ENCODE peak calls at places on chromosome 2, in five cellular contexts. One of them, this sample, is unnamed.

GRCh38 chr2:164109006-164109405 is 373.2 kb upstream of the FIGN start:
- DNase-seq in H9: no peak
- DNase-seq in H7: no peak
- DNase-seq in C1 segment of cervical spinal cord: no peak
- DNase-seq in HTR-8/SVneo: no peak
- DNase-seq in this sample: no peak

GRCh38 chr2:179340678-179341077 is 76.0 kb upstream of the SESTD1 start:
- DNase-seq in H9: no peak
- DNase-seq in H7: no peak
- DNase-seq in C1 segment of cervical spinal cord: no peak
- DNase-seq in HTR-8/SVneo: no peak
- DNase-seq in this sample: peak; percentile 18

GRCh38 chr2:213932-214693 is 49.7 kb downstream of the SH3YL1 start:
- DNase-seq in H9: no peak
- DNase-seq in H7: peak; percentile 37
- DNase-seq in C1 segment of cervical spinal cord: no peak
- DNase-seq in HTR-8/SVneo: no peak
- DNase-seq in this sample: no peak

GRCh38 chr2:25286025-25286400 is 55.7 kb downstream of the DNMT3A start:
- DNase-seq in H9: peak; percentile 68
- DNase-seq in H7: peak; percentile 72
- DNase-seq in C1 segment of cervical spinal cord: no peak
- DNase-seq in HTR-8/SVneo: no peak
- DNase-seq in this sample: no peak

GRCh38 chr2:130869441-130870160 is 32.9 kb downstream of the ARHGEF4 start:
- DNase-seq in H9: no peak
- DNase-seq in H7: no peak
- DNase-seq in C1 segment of cervical spinal cord: no peak
- DNase-seq in HTR-8/SVneo: no peak
- DNase-seq in this sample: peak; percentile 78

GRCh38 chr2:9392895-9393757 is 30.2 kb downstream of the ITGB1BP1 start:
- DNase-seq in H9: peak; percentile 62
- DNase-seq in H7: peak; percentile 83
- DNase-seq in C1 segment of cervical spinal cord: no peak
- DNase-seq in HTR-8/SVneo: no peak
- DNase-seq in this sample: no peak

GRCh38 chr2:231294116-231294515 is 95.7 kb downstream of the ARMC9 start:
- DNase-seq in H9: no peak
- DNase-seq in H7: no peak
- DNase-seq in C1 segment of cervical spinal cord: no peak
- DNase-seq in HTR-8/SVneo: no peak
- DNase-seq in this sample: no peak

GRCh38 chr2:75222527-75222926 is 23.2 kb upstream of the TACR1 start:
- DNase-seq in H9: no peak
- DNase-seq in H7: no peak
- DNase-seq in C1 segment of cervical spinal cord: no peak
- DNase-seq in HTR-8/SVneo: no peak
- DNase-seq in this sample: no peak

GRCh38 chr2:108115868-108116267 is 123.9 kb upstream of the SULT1C3 start:
- DNase-seq in H9: no peak
- DNase-seq in H7: no peak
- DNase-seq in C1 segment of cervical spinal cord: no peak
- DNase-seq in HTR-8/SVneo: no peak
- DNase-seq in this sample: no peak

GRCh38 chr2:239730897-239731296 is 294.2 kb downstream of the NDUFA10 start:
- DNase-seq in H9: no peak
- DNase-seq in H7: no peak
- DNase-seq in C1 segment of cervical spinal cord: no peak
- DNase-seq in HTR-8/SVneo: no peak
- DNase-seq in this sample: no peak

GRCh38 chr2:217907266-217907665 is 95.5 kb downstream of the TNS1 start:
- DNase-seq in H9: no peak
- DNase-seq in H7: no peak
- DNase-seq in C1 segment of cervical spinal cord: no peak
- DNase-seq in HTR-8/SVneo: no peak
- DNase-seq in this sample: no peak

GRCh38 chr2:167783266-167784070 is 463.9 kb downstream of the STK39 start:
- DNase-seq in H9: no peak
- DNase-seq in H7: no peak
- DNase-seq in C1 segment of cervical spinal cord: no peak
- DNase-seq in HTR-8/SVneo: no peak
- DNase-seq in this sample: peak; percentile 28

GRCh38 chr2:187150667-187151066 is 297.4 kb downstream of the CALCRL start:
- DNase-seq in H9: no peak
- DNase-seq in H7: no peak
- DNase-seq in C1 segment of cervical spinal cord: no peak
- DNase-seq in HTR-8/SVneo: no peak
- DNase-seq in this sample: no peak

GRCh38 chr2:9315280-9315847 is 108.0 kb downstream of the ITGB1BP1 start:
- DNase-seq in H9: peak; percentile 49
- DNase-seq in H7: peak; percentile 53
- DNase-seq in C1 segment of cervical spinal cord: no peak
- DNase-seq in HTR-8/SVneo: no peak
- DNase-seq in this sample: no peak

GRCh38 chr2:239127513-239127912 is 273.3 kb downstream of the HDAC4 start:
- DNase-seq in H9: no peak
- DNase-seq in H7: no peak
- DNase-seq in C1 segment of cervical spinal cord: no peak
- DNase-seq in HTR-8/SVneo: no peak
- DNase-seq in this sample: no peak

GRCh38 chr2:232937278-232937906 is 67.3 kb downstream of the SNORC start:
- DNase-seq in H9: no peak
- DNase-seq in H7: no peak
- DNase-seq in C1 segment of cervical spinal cord: no peak
- DNase-seq in HTR-8/SVneo: peak; percentile 54
- DNase-seq in this sample: no peak

GRCh38 chr2:102226171-102226570 is 39.3 kb downstream of the IL1RL2 start:
- DNase-seq in H9: no peak
- DNase-seq in H7: no peak
- DNase-seq in C1 segment of cervical spinal cord: no peak
- DNase-seq in HTR-8/SVneo: no peak
- DNase-seq in this sample: no peak

GRCh38 chr2:43185146-43185545 is 41.3 kb downstream of the ZFP36L2 start:
- DNase-seq in H9: no peak
- DNase-seq in H7: no peak
- DNase-seq in C1 segment of cervical spinal cord: no peak
- DNase-seq in HTR-8/SVneo: no peak
- DNase-seq in this sample: no peak

GRCh38 chr2:63842149-63843061 is 709 bp downstream of the UGP2 start:
- DNase-seq in H9: no peak
- DNase-seq in H7: no peak
- DNase-seq in C1 segment of cervical spinal cord: no peak
- DNase-seq in HTR-8/SVneo: peak; percentile 51
- DNase-seq in this sample: peak; percentile 57

GRCh38 chr2:55420901-55421300 is 1.2 kb upstream of the CCDC88A start:
- DNase-seq in H9: no peak
- DNase-seq in H7: no peak
- DNase-seq in C1 segment of cervical spinal cord: no peak
- DNase-seq in HTR-8/SVneo: no peak
- DNase-seq in this sample: no peak

GRCh38 chr2:238119756-238120462 is 18.6 kb upstream of the KLHL30 start:
- DNase-seq in H9: no peak
- DNase-seq in H7: no peak
- DNase-seq in C1 segment of cervical spinal cord: no peak
- DNase-seq in HTR-8/SVneo: no peak
- DNase-seq in this sample: no peak

GRCh38 chr2:101295895-101296294 is 12.6 kb downstream of the RNF149 start:
- DNase-seq in H9: no peak
- DNase-seq in H7: no peak
- DNase-seq in C1 segment of cervical spinal cord: no peak
- DNase-seq in HTR-8/SVneo: no peak
- DNase-seq in this sample: no peak

GRCh38 chr2:205077159-205077558 is 531.9 kb downstream of the PARD3B start:
- DNase-seq in H9: no peak
- DNase-seq in H7: no peak
- DNase-seq in C1 segment of cervical spinal cord: no peak
- DNase-seq in HTR-8/SVneo: no peak
- DNase-seq in this sample: no peak

GRCh38 chr2:224611938-224612337 is 26.8 kb upstream of the CUL3 start:
- DNase-seq in H9: no peak
- DNase-seq in H7: no peak
- DNase-seq in C1 segment of cervical spinal cord: no peak
- DNase-seq in HTR-8/SVneo: no peak
- DNase-seq in this sample: no peak

GRCh38 chr2:198098918-198099317 is 294.5 kb downstream of the PLCL1 start:
- DNase-seq in H9: peak; percentile 39
- DNase-seq in H7: peak; percentile 1
- DNase-seq in C1 segment of cervical spinal cord: no peak
- DNase-seq in HTR-8/SVneo: no peak
- DNase-seq in this sample: peak; percentile 85

GRCh38 chr2:62203459-62203858 is 7.5 kb downstream of the B3GNT2 start:
- DNase-seq in H9: no peak
- DNase-seq in H7: no peak
- DNase-seq in C1 segment of cervical spinal cord: no peak
- DNase-seq in HTR-8/SVneo: no peak
- DNase-seq in this sample: no peak

GRCh38 chr2:141863964-141864363 is 266.9 kb downstream of the LRP1B start:
- DNase-seq in H9: no peak
- DNase-seq in H7: no peak
- DNase-seq in C1 segment of cervical spinal cord: no peak
- DNase-seq in HTR-8/SVneo: no peak
- DNase-seq in this sample: no peak

GRCh38 chr2:26687785-26688184 is 4.7 kb upstream of the KCNK3 start:
- DNase-seq in H9: no peak
- DNase-seq in H7: no peak
- DNase-seq in C1 segment of cervical spinal cord: no peak
- DNase-seq in HTR-8/SVneo: no peak
- DNase-seq in this sample: no peak

GRCh38 chr2:17455343-17455742 is 62.9 kb downstream of the RAD51AP2 start:
- DNase-seq in H9: no peak
- DNase-seq in H7: no peak
- DNase-seq in C1 segment of cervical spinal cord: no peak
- DNase-seq in HTR-8/SVneo: no peak
- DNase-seq in this sample: no peak

GRCh38 chr2:187466129-187466792 is 18.2 kb upstream of the CALCRL start:
- DNase-seq in H9: no peak
- DNase-seq in H7: no peak
- DNase-seq in C1 segment of cervical spinal cord: no peak
- DNase-seq in HTR-8/SVneo: no peak
- DNase-seq in this sample: no peak

GRCh38 chr2:173232956-173233744 is 121.5 kb upstream of the CDCA7 start:
- DNase-seq in H9: no peak
- DNase-seq in H7: no peak
- DNase-seq in C1 segment of cervical spinal cord: no peak
- DNase-seq in HTR-8/SVneo: no peak
- DNase-seq in this sample: no peak

GRCh38 chr2:56892381-56892780 is 708.6 kb downstream of the CCDC85A start:
- DNase-seq in H9: no peak
- DNase-seq in H7: no peak
- DNase-seq in C1 segment of cervical spinal cord: no peak
- DNase-seq in HTR-8/SVneo: no peak
- DNase-seq in this sample: no peak

GRCh38 chr2:3420076-3420848 is 40.8 kb downstream of the TRAPPC12 start:
- DNase-seq in H9: no peak
- DNase-seq in H7: no peak
- DNase-seq in C1 segment of cervical spinal cord: no peak
- DNase-seq in HTR-8/SVneo: no peak
- DNase-seq in this sample: no peak

GRCh38 chr2:159904565-159905281 is 106.7 kb upstream of the CD302 start:
- DNase-seq in H9: peak; percentile 94
- DNase-seq in H7: peak; percentile 95
- DNase-seq in C1 segment of cervical spinal cord: no peak
- DNase-seq in HTR-8/SVneo: no peak
- DNase-seq in this sample: peak; percentile 41

GRCh38 chr2:170846318-170846717 is 29.6 kb downstream of the GAD1 start:
- DNase-seq in H9: no peak
- DNase-seq in H7: no peak
- DNase-seq in C1 segment of cervical spinal cord: no peak
- DNase-seq in HTR-8/SVneo: no peak
- DNase-seq in this sample: no peak

GRCh38 chr2:2872309-2872617 is 505.4 kb downstream of the EIPR1 start:
- DNase-seq in H9: no peak
- DNase-seq in H7: no peak
- DNase-seq in C1 segment of cervical spinal cord: no peak
- DNase-seq in HTR-8/SVneo: no peak
- DNase-seq in this sample: no peak

GRCh38 chr2:208269091-208269490 is 3.0 kb downstream of the PIKFYVE start:
- DNase-seq in H9: no peak
- DNase-seq in H7: peak; percentile 27
- DNase-seq in C1 segment of cervical spinal cord: no peak
- DNase-seq in HTR-8/SVneo: no peak
- DNase-seq in this sample: no peak

GRCh38 chr2:9108210-9108967 is 98.2 kb upstream of the ASAP2 start:
- DNase-seq in H9: no peak
- DNase-seq in H7: no peak
- DNase-seq in C1 segment of cervical spinal cord: no peak
- DNase-seq in HTR-8/SVneo: no peak
- DNase-seq in this sample: no peak

GRCh38 chr2:195150819-195151218 is 506.2 kb upstream of the SLC39A10 start:
- DNase-seq in H9: no peak
- DNase-seq in H7: no peak
- DNase-seq in C1 segment of cervical spinal cord: no peak
- DNase-seq in HTR-8/SVneo: no peak
- DNase-seq in this sample: no peak

GRCh38 chr2:170423919-170424318 is 246.0 kb downstream of the MYO3B start:
- DNase-seq in H9: no peak
- DNase-seq in H7: no peak
- DNase-seq in C1 segment of cervical spinal cord: no peak
- DNase-seq in HTR-8/SVneo: no peak
- DNase-seq in this sample: no peak